ENCODE peak calls at places on chromosomes 7 and 10, in five cellular contexts. M, H, X, O and W are unnamed samples.

GRCh38 chr7:47474937-47475879 is 106.7 kb downstream of the TNS3 start:
- DNase-seq in M (peak), X (no peak), O (peak), H (no peak), W (peak)

GRCh38 chr10:12847361-12847975 is 154.0 kb downstream of the CCDC3 start:
- DNase-seq in O (no peak), M (no peak), H (no peak), X (no peak), W (no peak)

GRCh38 chr7:30038182-30038980 is 10.2 kb downstream of the PLEKHA8 start:
- DNase-seq in X (no peak), H (no peak), O (no peak), M (peak), W (no peak)

GRCh38 chr7:30980751-30981150 is 17.0 kb downstream of the GHRHR start:
- DNase-seq in O (no peak), X (no peak), H (no peak), M (no peak), W (no peak)

GRCh38 chr7:151309306-151309705 is 32.3 kb upstream of the NUB1 start:
- DNase-seq in X (no peak), O (no peak), H (no peak), M (peak), W (no peak)

GRCh38 chr10:62870866-62871265 is 54.7 kb upstream of the EGR2 start:
- DNase-seq in X (no peak), H (no peak), M (no peak), O (no peak), W (no peak)

GRCh38 chr10:62728479-62728878 is 76.0 kb upstream of the ADO start:
- DNase-seq in X (no peak), H (no peak), M (no peak), O (no peak), W (peak)

GRCh38 chr10:101130984-101131961 is at the start of gene TLX1:
- DNase-seq in M (no peak), H (peak), O (no peak), X (no peak), W (no peak)

GRCh38 chr7:148935451-148935850 is 51.4 kb upstream of the EZH2 start:
- DNase-seq in H (no peak), O (no peak), M (no peak), X (no peak), W (no peak)

GRCh38 chr7:18515067-18515466 is 19.5 kb downstream of the HDAC9 start:
- DNase-seq in M (no peak), X (no peak), H (no peak), O (no peak), W (no peak)